ENCODE peak calls at places on chromosomes 16 and 17, in ten cellular contexts. M, J, H, A, T, W, V, D, I and S are unnamed samples.

GRCh38 chr17:79627184-79627765 is 16.4 kb upstream of the RBFOX3 start:
- DNase-seq in D (no peak), J (no peak), H (no peak), W (no peak), I (no peak), M (peak), A (no peak), T (peak), V (no peak), S (no peak)

GRCh38 chr17:44786551-44787081 is 27.8 kb downstream of the ADAM11 start:
- DNase-seq in T (no peak), D (no peak), H (no peak), I (no peak), M (no peak), J (no peak), W (no peak), A (no peak), V (no peak), S (no peak)

GRCh38 chr17:34547453-34548063 is 31.8 kb upstream of the TMEM132E start:
- DNase-seq in D (no peak), M (no peak), J (no peak), T (no peak), W (no peak), V (no peak), I (no peak), H (no peak), A (no peak), S (no peak)

GRCh38 chr17:69654981-69655581 is 240.6 kb downstream of the MAP2K6 start:
- DNase-seq in M (no peak), H (no peak), I (no peak), T (no peak), V (no peak), J (peak), A (no peak), W (no peak), D (no peak), S (peak)

GRCh38 chr16:50430076-50430475 is 61.3 kb upstream of the BRD7 start:
- DNase-seq in V (no peak), I (no peak), H (no peak), A (no peak), J (no peak), T (no peak), D (no peak), W (no peak), M (no peak), S (no peak)

GRCh38 chr16:74477226-74477625 is 55.9 kb upstream of the CLEC18B start:
- DNase-seq in A (peak), J (no peak), I (no peak), V (peak), T (no peak), H (no peak), D (no peak), M (no peak), W (no peak), S (no peak)

GRCh38 chr16:55981557-55981956 is 106.4 kb upstream of the CES5A start:
- DNase-seq in W (no peak), J (no peak), V (no peak), T (no peak), I (no peak), M (no peak), H (no peak), A (no peak), D (no peak), S (no peak)

GRCh38 chr17:3964203-3965122 is at the start of gene ATP2A3:
- DNase-seq in H (peak), D (peak), V (peak), I (peak), W (no peak), T (peak), A (peak), M (no peak), J (no peak), S (peak)

GRCh38 chr16:54203384-54203783 is 83.2 kb downstream of the IRX3 start:
- DNase-seq in D (no peak), H (no peak), A (no peak), J (no peak), V (no peak), M (no peak), W (no peak), I (no peak), T (no peak), S (no peak)

GRCh38 chr17:72386619-72387237 is 265.9 kb downstream of the SOX9 start:
- DNase-seq in A (no peak), I (no peak), T (no peak), H (no peak), W (no peak), V (no peak), J (peak), M (no peak), D (no peak), S (no peak)

GRCh38 chr17:62592305-62593099 is 35.0 kb upstream of the MRC2 start:
- DNase-seq in D (no peak), M (no peak), T (no peak), V (no peak), J (peak), W (no peak), A (no peak), I (no peak), H (no peak), S (no peak)

GRCh38 chr16:72256398-72257048 is 84.6 kb upstream of the PMFBP1 start:
- DNase-seq in D (no peak), M (no peak), V (no peak), H (no peak), A (no peak), T (no peak), I (no peak), J (peak), W (no peak), S (no peak)

GRCh38 chr17:66354472-66354871 is 52.1 kb downstream of the PRKCA start:
- DNase-seq in V (no peak), J (peak), A (no peak), I (no peak), T (no peak), W (no peak), H (no peak), D (no peak), M (no peak), S (no peak)

GRCh38 chr17:65268832-65269231 is 131.7 kb downstream of the RGS9 start:
- DNase-seq in V (no peak), D (no peak), M (no peak), J (no peak), A (no peak), H (no peak), I (no peak), W (no peak), T (no peak), S (no peak)

GRCh38 chr17:50221500-50222480 is 20.4 kb upstream of the COL1A1 start:
- DNase-seq in V (no peak), D (no peak), J (peak), M (no peak), T (peak), A (no peak), W (no peak), I (no peak), H (no peak), S (no peak)